ENCODE peak calls at places on chromosomes 3 and 15, in seven cellular contexts. I is cardiac muscle cell; T is RWPE2; Y is GM23338; S is effector memory CD4-positive, alpha-beta T cell; D is kidney; B is WERI-Rb-1. N is an unnamed sample.

GRCh38 chr3:178120367-178120766 is 415.9 kb upstream of the KCNMB2 start:
- DNase-seq in T (no peak), B (no peak), I (no peak), S (no peak), D (no peak), Y (no peak), N (no peak)

GRCh38 chr3:169637731-169638130 is 25.8 kb downstream of the MECOM start:
- DNase-seq in Y (no peak), T (no peak), I (no peak), B (no peak), D (no peak), S (no peak), N (no peak)

GRCh38 chr15:68054658-68055223 is 626 bp downstream of the PIAS1 start:
- DNase-seq in T (peak; percentile 83), B (peak; percentile 88), I (peak; percentile 88), S (peak; percentile 30), D (peak; percentile 88), Y (peak; percentile 90), N (no peak)

GRCh38 chr3:14142567-14143270 is 17.9 kb downstream of the TMEM43 start:
- DNase-seq in D (peak; percentile 35), Y (no peak), T (no peak), I (no peak), S (peak; percentile 74), B (no peak), N (no peak)

GRCh38 chr3:31959951-31960792 is 20.9 kb downstream of the OSBPL10 start:
- DNase-seq in D (no peak), T (no peak), Y (peak; percentile 81), S (no peak), B (no peak), I (no peak), N (no peak)

GRCh38 chr3:12339701-12340480 is 51.0 kb downstream of the PPARG start:
- DNase-seq in D (no peak), Y (no peak), B (no peak), T (no peak), I (no peak), S (no peak), N (no peak)

GRCh38 chr3:41519746-41520145 is 320.4 kb downstream of the CTNNB1 start:
- DNase-seq in T (no peak), S (no peak), I (no peak), D (no peak), B (no peak), Y (no peak), N (no peak)

GRCh38 chr3:8280161-8280560 is 221.5 kb upstream of the LMCD1 start:
- DNase-seq in I (peak; percentile 17), D (no peak), Y (peak; percentile 39), B (no peak), T (no peak), S (no peak), N (no peak)

GRCh38 chr15:64753419-64754185 is 21.8 kb downstream of the RBPMS2 start:
- DNase-seq in S (no peak), D (peak; percentile 23), B (no peak), I (no peak), T (no peak), Y (no peak), N (no peak)

GRCh38 chr3:132135628-132136333 is 101.0 kb upstream of the CPNE4 start:
- DNase-seq in S (no peak), D (no peak), B (no peak), T (peak; percentile 84), Y (peak; percentile 31), I (no peak), N (no peak)

GRCh38 chr3:132136334-132136716 is 101.5 kb upstream of the CPNE4 start:
- DNase-seq in D (no peak), T (no peak), S (no peak), B (no peak), I (no peak), Y (no peak), N (no peak)

GRCh38 chr3:132134611-132135010 is 99.8 kb upstream of the CPNE4 start:
- DNase-seq in I (no peak), Y (no peak), D (no peak), T (no peak), S (no peak), B (no peak), N (no peak)
- H3K27ac ChIP-seq in I (no peak overlapping the region), Y (no peak overlapping the region), D (no peak overlapping the region), T (peak overlapping the region; percentile 99), S (no peak overlapping the region), B (no peak overlapping the region), N (no peak overlapping the region)

GRCh38 chr3:128647307-128647706 is 3.3 kb downstream of the RPN1 start:
- DNase-seq in I (no peak), D (no peak), Y (no peak), S (no peak), T (no peak), B (no peak), N (no peak)
- H3K27ac ChIP-seq in I (no peak overlapping the region), D (no peak overlapping the region), Y (no peak overlapping the region), S (no peak overlapping the region), T (no peak overlapping the region), B (no peak overlapping the region), N (no peak overlapping the region)

DNA sequence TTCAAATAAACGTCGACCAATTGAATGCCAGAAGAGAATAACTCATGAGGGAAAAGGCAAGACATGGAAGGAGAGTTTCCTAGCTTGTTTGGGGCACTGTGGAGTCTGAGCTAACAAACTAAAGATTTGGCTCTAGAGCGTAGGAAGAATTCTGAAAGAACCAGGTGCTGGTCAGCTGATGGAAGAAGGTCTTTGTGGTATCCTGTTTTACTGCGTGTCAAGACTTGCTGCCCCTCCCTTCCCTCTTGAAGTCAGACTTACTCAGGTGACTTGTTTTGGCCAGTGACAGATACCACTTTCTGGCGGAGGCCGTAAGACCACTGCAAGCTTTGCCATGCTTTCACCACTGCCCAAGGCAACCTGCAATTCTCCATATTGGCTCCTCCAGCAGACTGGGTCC is 673 bp upstream of the HCLS1 start:
- DNase-seq in Y (peak; percentile 26), T (no peak), S (no peak), B (no peak), D (no peak), I (no peak), N (no peak)
- H3K27ac ChIP-seq in Y (peak overlapping the region; percentile 50), T (no peak overlapping the region), S (peak overlapping the region; percentile 88), B (no peak overlapping the region), D (peak overlapping the region; percentile 68), I (no peak overlapping the region), N (peak overlapping the region; percentile 67)

DNA sequence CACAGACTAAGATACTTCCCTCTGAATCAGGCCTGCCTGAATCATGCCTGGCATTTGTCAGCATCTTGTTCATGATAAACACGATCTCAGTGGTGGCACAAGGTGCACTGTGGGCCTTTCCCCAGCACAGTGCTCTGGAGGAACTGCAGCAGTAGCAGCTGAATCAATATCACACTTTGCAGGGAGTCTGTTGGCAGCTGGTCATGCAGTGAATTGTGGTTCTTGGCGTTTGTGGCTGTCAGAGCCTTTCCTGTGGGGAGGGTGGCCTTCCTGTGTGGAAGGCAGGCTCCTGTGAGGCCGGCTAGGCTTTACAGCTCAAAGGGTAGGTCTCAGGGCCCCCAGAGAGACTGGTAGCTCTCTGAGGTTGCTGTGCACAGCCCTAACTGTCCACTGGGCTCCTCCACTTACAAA is 54.4 kb upstream of the TLE3 start:
- DNase-seq in S (no peak), B (no peak), Y (no peak), I (no peak), T (no peak), D (no peak), N (no peak)
- H3K27ac ChIP-seq in S (no peak overlapping the region), B (no peak overlapping the region), Y (no peak overlapping the region), I (no peak overlapping the region), T (no peak overlapping the region), D (no peak overlapping the region), N (no peak overlapping the region)

GRCh38 chr15:43487271-43487895 is 5.6 kb downstream of the TP53BP1 start:
- DNase-seq in I (no peak), B (no peak), D (no peak), S (no peak), Y (no peak), T (no peak), N (no peak)
- H3K27ac ChIP-seq in I (no peak overlapping the region), B (no peak overlapping the region), D (no peak overlapping the region), S (no peak overlapping the region), Y (no peak overlapping the region), T (no peak overlapping the region), N (no peak overlapping the region)

GRCh38 chr15:90914240-90915080 is 11.4 kb downstream of the MAN2A2 start:
- DNase-seq in T (no peak), D (peak; percentile 46), B (no peak), S (no peak), I (no peak), Y (no peak), N (no peak)
- H3K27ac ChIP-seq in T (no peak overlapping the region), D (no peak overlapping the region), B (no peak overlapping the region), S (no peak overlapping the region), I (no peak overlapping the region), Y (no peak overlapping the region), N (no peak overlapping the region)

DNA sequence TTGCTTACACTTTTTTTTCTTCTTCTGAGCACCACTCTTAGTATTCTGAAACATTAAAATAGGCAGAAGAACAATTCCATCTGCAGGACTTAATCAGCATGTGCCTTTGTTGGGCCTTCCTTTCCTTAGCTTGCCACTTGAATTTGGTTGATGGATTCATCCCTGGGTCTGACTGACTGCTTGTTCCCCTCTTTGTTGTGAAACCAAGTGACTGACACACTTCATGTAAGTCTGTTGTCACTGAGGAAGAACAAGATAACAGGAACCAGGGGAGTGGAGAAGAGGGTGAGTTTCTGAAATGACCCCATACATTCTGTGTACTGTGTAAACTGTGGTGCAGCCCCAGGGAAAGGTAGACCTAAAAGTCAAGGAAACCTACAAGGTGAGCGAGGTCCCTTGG is 188.7 kb upstream of the TBC1D5 start:
- DNase-seq in B (no peak), T (no peak), Y (no peak), D (no peak), S (no peak), I (no peak), N (no peak)
- H3K27ac ChIP-seq in B (no peak overlapping the region), T (no peak overlapping the region), Y (no peak overlapping the region), D (no peak overlapping the region), S (no peak overlapping the region), I (no peak overlapping the region), N (no peak overlapping the region)

GRCh38 chr15:80474751-80475295 is 70.6 kb downstream of the ARNT2 start:
- DNase-seq in T (peak; percentile 22), D (no peak), B (no peak), I (no peak), S (no peak), Y (no peak), N (no peak)

GRCh38 chr15:80474224-80474619 is 70.0 kb downstream of the ARNT2 start:
- DNase-seq in Y (no peak), I (no peak), T (peak; percentile 7), B (no peak), S (no peak), D (no peak), N (no peak)

GRCh38 chr15:80473574-80474223 is 69.5 kb downstream of the ARNT2 start:
- DNase-seq in I (no peak), B (no peak), Y (peak; percentile 45), T (no peak), S (no peak), D (no peak), N (no peak)

GRCh38 chr15:80476036-80476435 is 71.9 kb downstream of the ARNT2 start:
- DNase-seq in Y (no peak), S (no peak), T (peak; percentile 36), D (no peak), B (no peak), I (no peak), N (no peak)

GRCh38 chr15:80475572-80475971 is 71.4 kb downstream of the ARNT2 start:
- DNase-seq in T (no peak), Y (no peak), D (no peak), S (no peak), I (no peak), B (no peak), N (no peak)
- H3K27ac ChIP-seq in T (no peak overlapping the region), Y (no peak overlapping the region), D (no peak overlapping the region), S (no peak overlapping the region), I (no peak overlapping the region), B (no peak overlapping the region), N (no peak overlapping the region)

N was measured in caudate nucleus.